ENCODE peak calls at places on chromosomes 3 and 15, in ten cellular contexts. One of them, this sample, is unnamed.

GRCh38 chr15:78208887-78209645 is 25.3 kb downstream of the ACSBG1 start:
- DNase-seq in NCI-H460: no peak
- DNase-seq in ELR: no peak
- DNase-seq in AG08395: peak
- DNase-seq in endothelial cell: no peak
- DNase-seq in HL-60: no peak
- DNase-seq in DMS53: no peak
- DNase-seq in H1: peak
- DNase-seq in EL: no peak
- DNase-seq in psoas muscle: no peak
- DNase-seq in this sample: no peak

GRCh38 chr15:66884661-66885237 is 180.7 kb upstream of the SMAD3 start:
- DNase-seq in EL: no peak
- DNase-seq in psoas muscle: no peak
- DNase-seq in endothelial cell: no peak
- DNase-seq in ELR: no peak
- DNase-seq in HL-60: no peak
- DNase-seq in H1: peak
- DNase-seq in NCI-H460: no peak
- DNase-seq in DMS53: no peak
- DNase-seq in AG08395: no peak
- DNase-seq in this sample: no peak

GRCh38 chr3:67863869-67864268 is 209.5 kb upstream of the SUCLG2 start:
- DNase-seq in ELR: peak
- DNase-seq in HL-60: no peak
- DNase-seq in AG08395: no peak
- DNase-seq in EL: peak
- DNase-seq in NCI-H460: no peak
- DNase-seq in H1: peak
- DNase-seq in DMS53: peak
- DNase-seq in psoas muscle: no peak
- DNase-seq in endothelial cell: peak
- DNase-seq in this sample: no peak

GRCh38 chr3:111292117-111292516 is 220.5 kb downstream of the NECTIN3 start:
- DNase-seq in endothelial cell: no peak
- DNase-seq in psoas muscle: no peak
- DNase-seq in DMS53: no peak
- DNase-seq in H1: no peak
- DNase-seq in HL-60: no peak
- DNase-seq in NCI-H460: no peak
- DNase-seq in AG08395: no peak
- DNase-seq in EL: no peak
- DNase-seq in ELR: no peak
- DNase-seq in this sample: no peak

GRCh38 chr3:187919018-187919417 is 173.8 kb upstream of the BCL6 start:
- DNase-seq in EL: no peak
- DNase-seq in NCI-H460: no peak
- DNase-seq in ELR: no peak
- DNase-seq in AG08395: no peak
- DNase-seq in endothelial cell: no peak
- DNase-seq in psoas muscle: no peak
- DNase-seq in H1: no peak
- DNase-seq in DMS53: peak
- DNase-seq in HL-60: no peak
- DNase-seq in this sample: no peak

GRCh38 chr15:41695750-41696436 is 35.7 kb downstream of the MGA start:
- DNase-seq in H1: no peak
- DNase-seq in AG08395: peak
- DNase-seq in DMS53: peak
- DNase-seq in EL: peak
- DNase-seq in HL-60: peak
- DNase-seq in endothelial cell: peak
- DNase-seq in psoas muscle: no peak
- DNase-seq in NCI-H460: peak
- DNase-seq in ELR: peak
- DNase-seq in this sample: no peak

GRCh38 chr15:85125056-85125661 is 143.5 kb downstream of the PDE8A start:
- DNase-seq in EL: peak
- DNase-seq in endothelial cell: no peak
- DNase-seq in psoas muscle: no peak
- DNase-seq in DMS53: no peak
- DNase-seq in H1: no peak
- DNase-seq in HL-60: no peak
- DNase-seq in ELR: peak
- DNase-seq in NCI-H460: no peak
- DNase-seq in AG08395: peak
- DNase-seq in this sample: no peak

GRCh38 chr3:11288021-11288491 is 15.9 kb downstream of the ATG7 start:
- DNase-seq in AG08395: peak
- DNase-seq in psoas muscle: no peak
- DNase-seq in DMS53: no peak
- DNase-seq in EL: peak
- DNase-seq in HL-60: no peak
- DNase-seq in NCI-H460: no peak
- DNase-seq in H1: no peak
- DNase-seq in endothelial cell: no peak
- DNase-seq in ELR: peak
- DNase-seq in this sample: no peak

GRCh38 chr3:179526989-179527391 is 35.7 kb upstream of the ACTL6A start:
- DNase-seq in EL: peak
- DNase-seq in psoas muscle: peak
- DNase-seq in HL-60: no peak
- DNase-seq in NCI-H460: no peak
- DNase-seq in AG08395: peak
- DNase-seq in endothelial cell: peak
- DNase-seq in DMS53: peak
- DNase-seq in H1: peak
- DNase-seq in ELR: peak
- DNase-seq in this sample: peak

GRCh38 chr15:27831384-27832262 is 267.5 kb downstream of the OCA2 start:
- DNase-seq in AG08395: no peak
- DNase-seq in NCI-H460: no peak
- DNase-seq in EL: no peak
- DNase-seq in ELR: no peak
- DNase-seq in endothelial cell: no peak
- DNase-seq in H1: no peak
- DNase-seq in HL-60: no peak
- DNase-seq in psoas muscle: peak
- DNase-seq in DMS53: no peak
- DNase-seq in this sample: no peak

GRCh38 chr3:174125267-174125844 is 727.8 kb downstream of the NLGN1 start:
- DNase-seq in psoas muscle: no peak
- DNase-seq in NCI-H460: peak
- DNase-seq in endothelial cell: peak
- DNase-seq in HL-60: peak
- DNase-seq in DMS53: peak
- DNase-seq in ELR: peak
- DNase-seq in AG08395: peak
- DNase-seq in H1: no peak
- DNase-seq in EL: peak
- DNase-seq in this sample: peak